ENCODE peak calls at places on chromosomes 12 and 14, in four cellular contexts. V is spleen, U is right lobe of liver, F is fibroblast of lung. W is an unnamed sample.

GRCh38 chr14:37197421-37198272 is at the start of gene MIPOL1:
- DNase-seq in F (peak), U (peak), V (peak), W (peak)

GRCh38 chr14:54804720-54805060 is 97.9 kb downstream of the GCH1 start:
- DNase-seq in V (no peak), F (no peak), U (no peak), W (no peak)

GRCh38 chr12:45789025-45789424 is 59.5 kb downstream of the ARID2 start:
- DNase-seq in F (no peak), V (no peak), U (no peak), W (no peak)

GRCh38 chr12:6223545-6223944 is 23.3 kb downstream of the CD9 start:
- DNase-seq in V (no peak), U (no peak), F (no peak), W (no peak)

GRCh38 chr12:111942557-111942956 is 70.4 kb downstream of the TMEM116 start:
- DNase-seq in U (no peak), F (peak), V (no peak), W (no peak)

GRCh38 chr12:48890657-48891418 is 25.2 kb upstream of the RND1 start:
- DNase-seq in F (peak), V (peak), U (peak), W (peak)

GRCh38 chr12:55876110-55876509 is 33.4 kb upstream of the MMP19 start:
- DNase-seq in F (peak), V (no peak), U (no peak), W (no peak)

GRCh38 chr12:85955127-85955526 is 81.0 kb downstream of the NTS start:
- DNase-seq in V (no peak), F (no peak), U (no peak), W (no peak)

GRCh38 chr14:23381017-23381375 is 4.2 kb downstream of the CMTM5 start:
- DNase-seq in V (no peak), U (no peak), F (no peak), W (no peak)

GRCh38 chr12:29103539-29103974 is 45.5 kb upstream of the FAR2 start:
- DNase-seq in U (no peak), V (no peak), F (no peak), W (no peak)

GRCh38 chr14:26068060-26068459 is 529.8 kb downstream of the NOVA1 start:
- DNase-seq in F (no peak), U (no peak), V (no peak), W (no peak)

GRCh38 chr12:127273621-127274020 is 993.3 kb upstream of the TMEM132C start:
- DNase-seq in U (no peak), F (peak), V (no peak), W (no peak)

GRCh38 chr14:99137001-99137700 is 134.8 kb downstream of the BCL11B start:
- DNase-seq in F (no peak), V (no peak), U (no peak), W (no peak)

GRCh38 chr14:94384342-94384741 is 4.1 kb downstream of the SERPINA1 start:
- DNase-seq in V (no peak), F (no peak), U (peak), W (no peak)

GRCh38 chr14:67411820-67412421 is at the start of gene PLEK2:
- DNase-seq in U (peak), F (peak), V (peak), W (no peak)

GRCh38 chr14:105142651-105143450 is 25.7 kb downstream of the JAG2 start:
- DNase-seq in F (no peak), U (peak), V (peak), W (no peak)

GRCh38 chr14:100132161-100132902 is 27.1 kb downstream of the DEGS2 start:
- DNase-seq in V (no peak), U (no peak), F (peak), W (no peak)

GRCh38 chr12:64820593-64820992 is 3.9 kb upstream of the TBC1D30 start:
- DNase-seq in V (no peak), F (no peak), U (no peak), W (no peak)

GRCh38 chr14:80567905-80568512 is 356.7 kb upstream of the DIO2 start:
- DNase-seq in V (no peak), U (no peak), F (peak), W (no peak)

GRCh38 chr14:104979758-104980591 is 1.8 kb upstream of the AHNAK2 start:
- DNase-seq in U (peak), F (peak), V (peak), W (no peak)

GRCh38 chr14:45222485-45223262 is 30.3 kb downstream of the MIS18BP1 start:
- DNase-seq in F (no peak), V (no peak), U (no peak), W (no peak)

GRCh38 chr14:34714320-34715107 is at the start of gene CFL2:
- DNase-seq in V (peak), U (peak), F (peak), W (peak)

GRCh38 chr12:32595251-32595650 is 83.8 kb upstream of the DNM1L start:
- DNase-seq in U (no peak), F (peak), V (no peak), W (no peak)

GRCh38 chr12:14554281-14555008 is 13.2 kb downstream of the PLBD1 start:
- DNase-seq in F (no peak), U (peak), V (peak), W (no peak)

W was measured in germinal center.